ENCODE peak calls at places on chromosomes 2 and 18, in six cellular contexts. One of them, this sample, is unnamed.

GRCh38 chr2:39660612-39661196 is 5.0 kb upstream of the TMEM178A start:
- DNase-seq in GM10248: no peak
- DNase-seq in activated CD8-positive, alpha-beta T cell treated with anti-CD3 and anti-CD28 coated beads for 36 hours: no peak
- DNase-seq in fibroblast of lung: peak; percentile 31
- DNase-seq in stimulated activated CD4-positive, alpha-beta T cell treated with anti-CD3 and anti-CD28 coated beads, TNF-alpha, amount 100 ng/mL, for 48 hours: no peak
- DNase-seq in ELR: no peak
- DNase-seq in this sample: no peak

GRCh38 chr2:241853651-241854341 is 4.9 kb downstream of the PDCD1 start:
- DNase-seq in GM10248: peak; percentile 19
- DNase-seq in activated CD8-positive, alpha-beta T cell treated with anti-CD3 and anti-CD28 coated beads for 36 hours: peak; percentile 38
- DNase-seq in fibroblast of lung: peak; percentile 57
- DNase-seq in stimulated activated CD4-positive, alpha-beta T cell treated with anti-CD3 and anti-CD28 coated beads, TNF-alpha, amount 100 ng/mL, for 48 hours: no peak
- DNase-seq in ELR: peak; percentile 38
- DNase-seq in this sample: no peak

GRCh38 chr2:96953611-96954489 is 32.5 kb downstream of the FAM178B start:
- DNase-seq in GM10248: peak; percentile 58
- DNase-seq in activated CD8-positive, alpha-beta T cell treated with anti-CD3 and anti-CD28 coated beads for 36 hours: peak; percentile 54
- DNase-seq in fibroblast of lung: no peak
- DNase-seq in stimulated activated CD4-positive, alpha-beta T cell treated with anti-CD3 and anti-CD28 coated beads, TNF-alpha, amount 100 ng/mL, for 48 hours: no peak
- DNase-seq in ELR: no peak
- DNase-seq in this sample: no peak

GRCh38 chr2:219384083-219384713 is 3.5 kb downstream of the DNPEP start:
- DNase-seq in GM10248: no peak
- DNase-seq in activated CD8-positive, alpha-beta T cell treated with anti-CD3 and anti-CD28 coated beads for 36 hours: no peak
- DNase-seq in fibroblast of lung: no peak
- DNase-seq in stimulated activated CD4-positive, alpha-beta T cell treated with anti-CD3 and anti-CD28 coated beads, TNF-alpha, amount 100 ng/mL, for 48 hours: no peak
- DNase-seq in ELR: no peak
- DNase-seq in this sample: no peak

GRCh38 chr2:182358601-182359000 is 68.2 kb downstream of the PDE1A start:
- DNase-seq in GM10248: no peak
- DNase-seq in activated CD8-positive, alpha-beta T cell treated with anti-CD3 and anti-CD28 coated beads for 36 hours: no peak
- DNase-seq in fibroblast of lung: no peak
- DNase-seq in stimulated activated CD4-positive, alpha-beta T cell treated with anti-CD3 and anti-CD28 coated beads, TNF-alpha, amount 100 ng/mL, for 48 hours: no peak
- DNase-seq in ELR: no peak
- DNase-seq in this sample: no peak

GRCh38 chr2:63364866-63365265 is 223.4 kb downstream of the WDPCP start:
- DNase-seq in GM10248: no peak
- DNase-seq in activated CD8-positive, alpha-beta T cell treated with anti-CD3 and anti-CD28 coated beads for 36 hours: no peak
- DNase-seq in fibroblast of lung: no peak
- DNase-seq in stimulated activated CD4-positive, alpha-beta T cell treated with anti-CD3 and anti-CD28 coated beads, TNF-alpha, amount 100 ng/mL, for 48 hours: no peak
- DNase-seq in ELR: no peak
- DNase-seq in this sample: no peak

GRCh38 chr2:172811027-172811426 is 75.4 kb downstream of the RAPGEF4 start:
- DNase-seq in GM10248: no peak
- DNase-seq in activated CD8-positive, alpha-beta T cell treated with anti-CD3 and anti-CD28 coated beads for 36 hours: peak; percentile 42
- DNase-seq in fibroblast of lung: no peak
- DNase-seq in stimulated activated CD4-positive, alpha-beta T cell treated with anti-CD3 and anti-CD28 coated beads, TNF-alpha, amount 100 ng/mL, for 48 hours: no peak
- DNase-seq in ELR: peak; percentile 5
- DNase-seq in this sample: no peak

GRCh38 chr2:24919977-24920812 is at the start of gene ADCY3:
- DNase-seq in GM10248: peak; percentile 85
- DNase-seq in activated CD8-positive, alpha-beta T cell treated with anti-CD3 and anti-CD28 coated beads for 36 hours: peak; percentile 78
- DNase-seq in fibroblast of lung: peak; percentile 35
- DNase-seq in stimulated activated CD4-positive, alpha-beta T cell treated with anti-CD3 and anti-CD28 coated beads, TNF-alpha, amount 100 ng/mL, for 48 hours: peak; percentile 32
- DNase-seq in ELR: peak; percentile 50
- DNase-seq in this sample: no peak

GRCh38 chr18:48140738-48141137 is 210.3 kb upstream of the SMAD2 start:
- DNase-seq in GM10248: no peak
- DNase-seq in activated CD8-positive, alpha-beta T cell treated with anti-CD3 and anti-CD28 coated beads for 36 hours: no peak
- DNase-seq in fibroblast of lung: no peak
- DNase-seq in stimulated activated CD4-positive, alpha-beta T cell treated with anti-CD3 and anti-CD28 coated beads, TNF-alpha, amount 100 ng/mL, for 48 hours: no peak
- DNase-seq in ELR: no peak
- DNase-seq in this sample: no peak

GRCh38 chr18:42268186-42268725 is 313.2 kb downstream of the PIK3C3 start:
- DNase-seq in GM10248: no peak
- DNase-seq in activated CD8-positive, alpha-beta T cell treated with anti-CD3 and anti-CD28 coated beads for 36 hours: no peak
- DNase-seq in fibroblast of lung: peak; percentile 2
- DNase-seq in stimulated activated CD4-positive, alpha-beta T cell treated with anti-CD3 and anti-CD28 coated beads, TNF-alpha, amount 100 ng/mL, for 48 hours: no peak
- DNase-seq in ELR: no peak
- DNase-seq in this sample: no peak

GRCh38 chr2:43524180-43524965 is 71.5 kb downstream of the THADA start:
- DNase-seq in GM10248: no peak
- DNase-seq in activated CD8-positive, alpha-beta T cell treated with anti-CD3 and anti-CD28 coated beads for 36 hours: no peak
- DNase-seq in fibroblast of lung: peak; percentile 31
- DNase-seq in stimulated activated CD4-positive, alpha-beta T cell treated with anti-CD3 and anti-CD28 coated beads, TNF-alpha, amount 100 ng/mL, for 48 hours: no peak
- DNase-seq in ELR: peak; percentile 40
- DNase-seq in this sample: no peak

GRCh38 chr2:41414486-41415230 is 633.2 kb upstream of the PKDCC start:
- DNase-seq in GM10248: peak; percentile 14
- DNase-seq in activated CD8-positive, alpha-beta T cell treated with anti-CD3 and anti-CD28 coated beads for 36 hours: peak; percentile 11
- DNase-seq in fibroblast of lung: no peak
- DNase-seq in stimulated activated CD4-positive, alpha-beta T cell treated with anti-CD3 and anti-CD28 coated beads, TNF-alpha, amount 100 ng/mL, for 48 hours: no peak
- DNase-seq in ELR: peak; percentile 59
- DNase-seq in this sample: no peak

GRCh38 chr2:55555977-55556376 is 36.5 kb downstream of the CFAP36 start:
- DNase-seq in GM10248: no peak
- DNase-seq in activated CD8-positive, alpha-beta T cell treated with anti-CD3 and anti-CD28 coated beads for 36 hours: no peak
- DNase-seq in fibroblast of lung: peak; percentile 57
- DNase-seq in stimulated activated CD4-positive, alpha-beta T cell treated with anti-CD3 and anti-CD28 coated beads, TNF-alpha, amount 100 ng/mL, for 48 hours: no peak
- DNase-seq in ELR: peak; percentile 23
- DNase-seq in this sample: peak; percentile 48